ENCODE peak calls at places on chromosomes 12 and 14, in six cellular contexts. X is stimulated activated CD4-positive, alpha-beta T cell treated with anti-CD3 and anti-CD28 coated beads, Interleukin-15, amount 100 ng/mL, for 1 hour; D is iPS-NIHi11; K is activated T-cell treated with anti-CD3 and anti-CD28 coated beads, Interleukin-2, amount 50 U/mL, for 4 hours; W is brain microvascular endothelial cell; O is amniotic epithelial cell. C is an unnamed sample.
A peak's percentile ranks its signal among the peaks of the same experiment; 100 is the strongest.

GRCh38 chr14:59707778-59708635 is 131.4 kb upstream of the CCDC175 start:
- DNase-seq in K (no peak), O (peak; percentile 69), X (no peak), W (no peak), D (no peak), C (peak; percentile 23)

GRCh38 chr14:26548431-26548830 is 49.4 kb downstream of the NOVA1 start:
- DNase-seq in K (no peak), W (no peak), D (no peak), X (no peak), O (no peak), C (no peak)

GRCh38 chr14:103548463-103549351 is 13.8 kb downstream of the BAG5 start:
- DNase-seq in O (no peak), K (no peak), W (no peak), X (no peak), D (no peak), C (no peak)

GRCh38 chr14:49052516-49052915 is 533.7 kb downstream of the RPS29 start:
- DNase-seq in O (peak; percentile 67), K (no peak), X (no peak), W (peak; percentile 1), D (no peak), C (no peak)

GRCh38 chr12:21615441-21615840 is 10.8 kb upstream of the GYS2 start:
- DNase-seq in D (no peak), W (peak; percentile 14), X (no peak), O (no peak), K (peak; percentile 7), C (no peak)

GRCh38 chr14:50083467-50084337 is 32.7 kb downstream of the VCPKMT start:
- DNase-seq in O (peak; percentile 11), X (no peak), K (peak; percentile 47), W (no peak), D (no peak), C (no peak)

GRCh38 chr12:68175566-68176033 is 16.1 kb upstream of the IFNG start:
- DNase-seq in X (peak; percentile 30), W (no peak), D (no peak), O (no peak), K (peak; percentile 56), C (no peak)

GRCh38 chr12:132430838-132431826 is 58.8 kb upstream of the FBRSL1 start:
- DNase-seq in W (no peak), O (no peak), X (no peak), K (no peak), D (no peak), C (no peak)

GRCh38 chr12:6966351-6966750 is 4.1 kb downstream of the PHB2 start:
- DNase-seq in W (no peak), O (no peak), D (no peak), X (no peak), K (no peak), C (no peak)

GRCh38 chr14:104444159-104445030 is 135.2 kb upstream of the C14orf180 start:
- DNase-seq in X (no peak), D (no peak), K (no peak), O (no peak), W (no peak), C (no peak)

GRCh38 chr12:59973515-59973914 is 377.7 kb downstream of the SLC16A7 start:
- DNase-seq in W (no peak), K (no peak), O (peak; percentile 84), D (no peak), X (no peak), C (peak; percentile 22)

GRCh38 chr12:78671295-78671694 is 193.3 kb upstream of the SYT1 start:
- DNase-seq in O (peak; percentile 95), W (peak; percentile 97), K (no peak), D (no peak), X (no peak), C (peak; percentile 91)

GRCh38 chr14:51310453-51311074 is 70.5 kb downstream of the TMX1 start:
- DNase-seq in X (no peak), D (no peak), K (no peak), O (peak; percentile 57), W (no peak), C (peak; percentile 69)